ENCODE peak calls at places on chromosome 13, in eight cellular contexts. T is stimulated activated CD8-positive, alpha-beta memory T cell treated with anti-CD3 and anti-CD28 coated beads, Interleukin-15, amount 100 ng/mL, for 4 hours; L is DMS79; X is GM03348; B is left colon; Q is H54; F is nephron progenitor cell; Z is body of pancreas. E is an unnamed sample.

GRCh38 chr13:49524740-49525501 is 29.2 kb downstream of the PHF11 start:
- DNase-seq in T (no peak), L (no peak), X (no peak), B (no peak), Q (no peak), F (no peak), Z (no peak), E (no peak)

GRCh38 chr13:50400930-50401553 is 385.8 kb downstream of the KCNRG start:
- DNase-seq in T (no peak), L (no peak), X (peak; percentile 82), B (no peak), Q (peak; percentile 10), F (no peak), Z (no peak), E (peak; percentile 73)

GRCh38 chr13:65149687-65150086 is 2080.4 kb downstream of the PCDH9 start:
- DNase-seq in T (no peak), L (no peak), X (no peak), B (no peak), Q (no peak), F (no peak), Z (no peak), E (no peak)

GRCh38 chr13:25463496-25463895 is 91.7 kb downstream of the ATP8A2 start:
- DNase-seq in T (no peak), L (no peak), X (no peak), B (no peak), Q (peak; percentile 19), F (no peak), Z (no peak), E (no peak)

GRCh38 chr13:27988520-27988919 is at the start of gene URAD:
- DNase-seq in T (no peak), L (no peak), X (no peak), B (no peak), Q (no peak), F (no peak), Z (no peak), E (no peak)

GRCh38 chr13:27968316-27969072 is 621 bp downstream of the CDX2 start:
- DNase-seq in T (no peak), L (no peak), X (no peak), B (no peak), Q (no peak), F (peak; percentile 67), Z (peak; percentile 39), E (no peak)

GRCh38 chr13:113836917-113837553 is 26.8 kb downstream of the GAS6 start:
- DNase-seq in T (no peak), L (peak; percentile 93), X (peak; percentile 82), B (peak; percentile 75), Q (peak; percentile 71), F (no peak), Z (peak; percentile 82), E (peak; percentile 76)

GRCh38 chr13:95540848-95541247 is 11.7 kb upstream of the CLDN10 start:
- DNase-seq in T (no peak), L (no peak), X (no peak), B (no peak), Q (no peak), F (no peak), Z (peak; percentile 88), E (no peak)

GRCh38 chr13:23985846-23986245 is 88.5 kb upstream of the C1QTNF9B start:
- DNase-seq in T (no peak), L (peak; percentile 47), X (no peak), B (no peak), Q (no peak), F (no peak), Z (no peak), E (no peak)

GRCh38 chr13:55517312-55517711 is 1623.4 kb upstream of the PRR20A start:
- DNase-seq in T (no peak), L (no peak), X (no peak), B (no peak), Q (no peak), F (no peak), Z (no peak), E (no peak)

GRCh38 chr13:62684359-62684758 is 1268.7 kb upstream of the PCDH20 start:
- DNase-seq in T (no peak), L (no peak), X (no peak), B (no peak), Q (no peak), F (no peak), Z (no peak), E (no peak)

GRCh38 chr13:108933061-108933460 is 303.6 kb downstream of the MYO16 start:
- DNase-seq in T (no peak), L (no peak), X (no peak), B (no peak), Q (no peak), F (no peak), Z (no peak), E (no peak)

GRCh38 chr13:61258185-61258584 is 157.5 kb downstream of the PCDH20 start:
- DNase-seq in T (no peak), L (no peak), X (no peak), B (no peak), Q (no peak), F (no peak), Z (no peak), E (no peak)

GRCh38 chr13:39823063-39823713 is 167.7 kb downstream of the COG6 start:
- DNase-seq in T (no peak), L (no peak), X (no peak), B (no peak), Q (no peak), F (no peak), Z (no peak), E (no peak)

GRCh38 chr13:75760182-75760981 is 124.3 kb downstream of the LMO7 start:
- DNase-seq in T (no peak), L (peak; percentile 18), X (no peak), B (peak; percentile 87), Q (no peak), F (no peak), Z (peak; percentile 72), E (no peak)

E was measured in AG20443.